ENCODE peak calls at places on chromosomes 13 and 19, in five cellular contexts. P is kidney, R is AG04449, V is fibroblast of the aortic adventitia, A is cardiac fibroblast. L is an unnamed sample.

GRCh38 chr19:15640904-15641597 is 354 bp downstream of the CYP4F3 start:
- DNase-seq in P (peak), R (no peak), A (no peak), V (no peak), L (no peak)

GRCh38 chr19:38837656-38838121 is 6.1 kb upstream of the ECH1 start:
- DNase-seq in R (no peak), V (no peak), P (no peak), A (no peak), L (no peak)

GRCh38 chr19:11191273-11191755 is 6.0 kb downstream of the KANK2 start:
- DNase-seq in A (peak), R (no peak), V (peak), P (peak), L (no peak)

GRCh38 chr13:74132768-74133656 is 1.2 kb downstream of the KLF12 start:
- DNase-seq in R (no peak), A (peak), V (no peak), P (peak), L (no peak)

GRCh38 chr19:52532480-52532879 is 5.0 kb downstream of the ZNF808 start:
- DNase-seq in R (no peak), A (no peak), V (no peak), P (no peak), L (no peak)

GRCh38 chr13:78657699-78658629 is 991 bp downstream of the OBI1 start:
- DNase-seq in V (peak), A (peak), P (no peak), R (no peak), L (no peak)

GRCh38 chr19:54388001-54388802 is 23.5 kb upstream of the LAIR1 start:
- DNase-seq in P (no peak), V (no peak), A (no peak), R (no peak), L (no peak)

GRCh38 chr13:66425741-66426140 is 804.4 kb downstream of the PCDH9 start:
- DNase-seq in P (no peak), V (no peak), A (peak), R (no peak), L (no peak)

GRCh38 chr19:46824887-46825730 is 25.5 kb downstream of the AP2S1 start:
- DNase-seq in P (no peak), A (no peak), R (no peak), V (no peak), L (no peak)

GRCh38 chr13:70960841-70961443 is 852.7 kb upstream of the KLHL1 start:
- DNase-seq in V (peak), A (peak), R (no peak), P (no peak), L (no peak)

GRCh38 chr19:8148088-8148409 is 1.3 kb downstream of the FBN3 start:
- DNase-seq in V (no peak), P (no peak), R (no peak), A (no peak), L (no peak)

GRCh38 chr19:51552996-51553725 is 17.9 kb upstream of the ZNF175 start:
- DNase-seq in A (peak), V (peak), R (no peak), P (peak), L (peak)

GRCh38 chr13:62682788-62683187 is 1267.1 kb upstream of the PCDH20 start:
- DNase-seq in R (no peak), P (no peak), A (no peak), V (no peak), L (no peak)

GRCh38 chr13:73273737-73274136 is 214.9 kb downstream of the KLF5 start:
- DNase-seq in V (peak), A (peak), P (no peak), R (peak), L (no peak)

GRCh38 chr19:42468273-42468796 is 25.6 kb upstream of the CXCL17 start:
- DNase-seq in A (peak), R (peak), V (peak), P (no peak), L (no peak)

GRCh38 chr19:43479961-43480561 is 14.7 kb upstream of the LYPD3 start:
- DNase-seq in P (peak), V (no peak), R (no peak), A (no peak), L (no peak)

GRCh38 chr19:32316034-32316433 is 29.4 kb upstream of the ZNF507 start:
- DNase-seq in A (no peak), V (no peak), P (no peak), R (no peak), L (no peak)

GRCh38 chr13:22060187-22060586 is 389.3 kb downstream of the FGF9 start:
- DNase-seq in A (no peak), V (no peak), R (no peak), P (no peak), L (no peak)

GRCh38 chr13:88887045-88887662 is 1216.0 kb downstream of the SLITRK5 start:
- DNase-seq in V (no peak), P (no peak), A (no peak), R (no peak), L (no peak)

GRCh38 chr13:83085186-83085900 is 796.9 kb downstream of the SLITRK1 start:
- DNase-seq in A (peak), R (peak), P (no peak), V (peak), L (no peak)

GRCh38 chr13:113632706-113633484 is 25.1 kb downstream of the ATP4B start:
- DNase-seq in A (no peak), P (peak), R (no peak), V (no peak), L (no peak)

GRCh38 chr13:63972328-63972727 is 2556.7 kb upstream of the PCDH20 start:
- DNase-seq in A (no peak), V (no peak), P (no peak), R (no peak), L (no peak)

GRCh38 chr13:35733832-35734231 is 257.3 kb upstream of the MAB21L1 start:
- DNase-seq in R (no peak), A (no peak), P (no peak), V (peak), L (no peak)

GRCh38 chr19:16315825-16316505 is 8.7 kb upstream of the KLF2 start:
- DNase-seq in R (peak), V (peak), P (peak), A (peak), L (no peak)

GRCh38 chr19:3636506-3636905 is 9.9 kb upstream of the CACTIN start:
- DNase-seq in A (no peak), R (no peak), P (no peak), V (no peak), L (no peak)

GRCh38 chr19:30047355-30047895 is 105.4 kb downstream of the URI1 start:
- DNase-seq in V (no peak), A (no peak), P (no peak), R (no peak), L (no peak)

GRCh38 chr19:12769689-12770088 is 5.7 kb downstream of the HOOK2 start:
- DNase-seq in A (no peak), P (no peak), R (no peak), V (no peak), L (no peak)

GRCh38 chr13:94280357-94280756 is 199.1 kb downstream of the DCT start:
- DNase-seq in V (no peak), R (no peak), P (no peak), A (peak), L (no peak)

GRCh38 chr19:39301021-39301420 is 4.8 kb downstream of the IFNL1 start:
- DNase-seq in V (no peak), A (no peak), R (no peak), P (no peak), L (no peak)

GRCh38 chr13:97002581-97002980 is 8.3 kb upstream of the OXGR1 start:
- DNase-seq in A (peak), V (peak), P (no peak), R (no peak), L (no peak)

GRCh38 chr13:33931397-33931987 is 113.5 kb downstream of the RFC3 start:
- DNase-seq in P (no peak), A (peak), R (no peak), V (peak), L (no peak)

GRCh38 chr19:51372649-51373504 is at the start of gene NKG7:
- DNase-seq in V (no peak), P (peak), A (no peak), R (no peak), L (no peak)

GRCh38 chr19:9808855-9809646 is 9.8 kb downstream of the FBXL12 start:
- DNase-seq in R (no peak), A (no peak), V (no peak), P (no peak), L (no peak)

GRCh38 chr19:1000095-1000494 is at the start of gene GRIN3B:
- DNase-seq in R (no peak), A (peak), V (peak), P (peak), L (peak)

GRCh38 chr19:1183543-1184172 is 9.6 kb upstream of the SBNO2 start:
- DNase-seq in R (no peak), A (no peak), V (no peak), P (peak), L (no peak)

GRCh38 chr13:67258482-67258881 is 28.3 kb upstream of the PCDH9 start:
- DNase-seq in V (peak), R (no peak), A (peak), P (no peak), L (no peak)

GRCh38 chr13:110258876-110259631 is 47.9 kb downstream of the COL4A1 start:
- DNase-seq in P (no peak), V (peak), A (peak), R (no peak), L (no peak)

GRCh38 chr19:29477831-29478577 is 47.8 kb upstream of the VSTM2B start:
- DNase-seq in A (no peak), R (no peak), P (no peak), V (no peak), L (no peak)

DNA sequence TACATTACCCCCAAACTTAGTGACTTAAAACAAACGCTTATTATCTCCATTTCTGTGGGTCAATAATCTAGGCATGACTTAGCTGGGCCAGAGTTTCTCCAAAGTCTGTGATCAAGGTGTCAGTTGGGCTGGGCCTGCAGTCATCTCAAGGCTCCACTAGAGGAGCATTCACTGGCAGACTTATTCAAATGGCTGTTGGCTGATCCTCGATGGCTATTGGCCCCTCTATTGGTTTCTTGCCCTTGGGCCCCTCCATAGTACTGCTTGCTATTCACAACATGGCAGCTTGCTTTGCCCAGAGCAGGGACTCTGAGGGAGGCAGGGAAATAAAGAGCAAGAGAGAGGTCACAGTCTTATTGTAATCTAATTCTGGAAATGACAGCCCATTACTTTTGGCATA is 57.6 kb downstream of the RCBTB2 start:
- DNase-seq in P (no peak), V (no peak), A (no peak), R (no peak), L (no peak)
- TF ChIP-seq CTCF in P (no peak), V (no peak), A (no peak), R (no peak), L (no peak)

GRCh38 chr13:76471486-76471885 is 414.7 kb downstream of the KCTD12 start:
- DNase-seq in A (no peak), V (no peak), P (no peak), R (no peak), L (no peak)

GRCh38 chr13:76472916-76473315 is 413.3 kb downstream of the KCTD12 start:
- DNase-seq in R (no peak), A (no peak), V (no peak), P (no peak), L (no peak)

GRCh38 chr13:76474356-76474755 is 411.8 kb downstream of the KCTD12 start:
- DNase-seq in V (peak), A (peak), P (no peak), R (no peak), L (no peak)

GRCh38 chr13:76470991-76471390 is 415.2 kb downstream of the KCTD12 start:
- DNase-seq in R (no peak), V (no peak), P (no peak), A (no peak), L (no peak)

GRCh38 chr13:76473552-76474134 is 412.6 kb downstream of the KCTD12 start:
- DNase-seq in A (peak), P (peak), V (peak), R (peak), L (peak)
- TF ChIP-seq CTCF in A (peak), P (peak), V (peak), R (peak), L (peak)

DNA sequence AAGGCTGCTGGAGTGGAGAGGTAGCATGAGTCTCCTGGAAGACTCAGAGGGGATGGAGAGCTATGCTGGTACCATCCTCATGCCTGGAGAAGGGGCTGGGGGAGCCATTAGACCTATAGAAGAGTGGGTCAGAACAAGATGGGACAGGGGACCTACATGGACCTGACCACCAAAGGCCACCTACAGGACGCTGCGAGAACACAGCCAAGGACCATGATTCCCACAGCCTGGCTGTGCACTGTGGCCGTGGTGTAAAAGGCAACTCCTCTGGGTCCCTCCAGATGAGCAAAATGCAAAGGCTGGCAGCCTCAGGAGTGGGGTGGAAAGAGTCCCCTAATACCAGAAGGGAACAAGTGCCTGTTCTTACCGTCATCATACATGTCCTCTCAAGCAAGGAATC is 216.2 kb downstream of the SLC7A1 start:
- DNase-seq in R (no peak), P (no peak), V (no peak), A (no peak), L (no peak)
- TF ChIP-seq CTCF in R (no peak), P (no peak), V (no peak), A (no peak), L (no peak)

DNA sequence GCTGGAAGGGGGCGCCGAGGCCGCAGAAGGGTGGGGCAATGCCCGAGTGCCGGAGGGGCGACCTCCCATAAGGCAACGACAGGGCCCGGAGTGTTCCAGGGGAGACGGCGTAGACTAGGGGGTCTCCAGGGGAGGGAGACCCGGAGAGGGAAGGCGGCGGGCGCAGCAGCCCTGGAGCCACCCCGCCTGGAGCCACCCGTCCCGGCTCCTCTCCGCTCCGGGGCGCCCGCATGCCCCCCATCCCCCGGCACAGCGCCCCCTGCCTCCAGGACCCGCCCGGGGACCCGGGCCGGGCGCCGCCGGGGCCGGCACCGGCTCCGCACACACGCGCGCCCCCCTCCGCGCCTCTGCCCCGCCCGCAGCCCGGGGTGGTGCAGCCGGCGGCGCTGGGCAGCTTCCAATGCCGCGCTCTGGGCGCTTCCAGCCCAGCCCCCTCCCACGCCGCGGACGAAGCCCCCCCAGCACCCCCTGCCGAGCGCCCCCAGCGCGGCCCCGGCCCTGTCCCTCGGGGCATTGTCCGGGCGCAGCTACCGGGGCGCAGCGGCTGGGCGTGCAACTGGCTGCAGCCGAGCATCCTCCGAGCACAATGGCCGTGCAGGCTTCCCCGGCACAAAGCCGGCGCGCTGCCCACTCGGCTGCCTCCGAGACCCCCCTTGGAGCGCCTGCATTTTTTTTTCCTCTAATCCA is 519 bp downstream of the PTPRS start:
- DNase-seq in V (no peak), P (no peak), A (no peak), R (no peak), L (peak)
- TF ChIP-seq CTCF in V (no peak), P (no peak), A (no peak), R (no peak), L (no peak)

DNA sequence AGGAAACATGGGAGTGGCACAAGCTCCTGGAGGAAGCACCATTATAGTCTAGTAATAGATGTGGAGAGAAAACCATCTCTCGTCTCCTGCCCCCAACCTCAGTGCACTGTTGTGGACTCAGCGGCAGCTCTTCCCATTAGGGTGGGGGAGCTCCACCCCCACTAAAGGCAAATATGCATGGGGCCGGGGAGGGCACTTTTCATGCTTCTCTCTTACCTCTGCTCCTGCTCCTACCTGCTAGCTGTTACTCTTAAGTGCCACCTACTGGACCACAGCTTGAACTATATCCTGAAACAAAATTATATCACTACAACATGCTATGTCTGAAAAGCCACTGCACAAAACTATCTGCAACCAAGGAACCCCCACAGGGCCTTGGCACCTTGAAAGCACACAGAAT is 112.6 kb upstream of the DACH1 start:
- DNase-seq in A (no peak), P (no peak), V (no peak), R (no peak), L (no peak)
- TF ChIP-seq CTCF in A (no peak), P (peak), V (no peak), R (no peak), L (no peak)

DNA sequence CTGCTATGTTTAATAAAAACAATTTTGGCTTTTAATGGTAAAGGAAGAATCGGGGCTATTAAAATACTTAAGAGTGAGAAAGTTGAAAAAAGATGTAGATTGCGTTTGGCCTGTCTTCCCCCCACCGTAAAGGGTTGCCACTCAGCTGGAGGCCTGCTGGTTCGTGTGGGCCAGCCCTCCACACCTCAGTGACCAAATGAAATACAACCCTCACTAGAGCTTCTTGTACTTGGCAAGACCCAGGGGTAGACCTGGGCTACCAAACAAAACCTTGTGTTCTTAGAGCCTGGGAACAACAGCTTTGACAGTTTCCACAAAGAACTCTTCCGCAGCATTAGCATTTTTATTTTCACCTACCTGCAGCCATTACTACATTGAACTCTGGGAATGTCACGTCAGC is 152.8 kb upstream of the PABPC3 start:
- DNase-seq in R (no peak), P (no peak), A (no peak), V (no peak), L (no peak)
- TF ChIP-seq CTCF in R (no peak), P (no peak), A (no peak), V (no peak), L (no peak)

DNA sequence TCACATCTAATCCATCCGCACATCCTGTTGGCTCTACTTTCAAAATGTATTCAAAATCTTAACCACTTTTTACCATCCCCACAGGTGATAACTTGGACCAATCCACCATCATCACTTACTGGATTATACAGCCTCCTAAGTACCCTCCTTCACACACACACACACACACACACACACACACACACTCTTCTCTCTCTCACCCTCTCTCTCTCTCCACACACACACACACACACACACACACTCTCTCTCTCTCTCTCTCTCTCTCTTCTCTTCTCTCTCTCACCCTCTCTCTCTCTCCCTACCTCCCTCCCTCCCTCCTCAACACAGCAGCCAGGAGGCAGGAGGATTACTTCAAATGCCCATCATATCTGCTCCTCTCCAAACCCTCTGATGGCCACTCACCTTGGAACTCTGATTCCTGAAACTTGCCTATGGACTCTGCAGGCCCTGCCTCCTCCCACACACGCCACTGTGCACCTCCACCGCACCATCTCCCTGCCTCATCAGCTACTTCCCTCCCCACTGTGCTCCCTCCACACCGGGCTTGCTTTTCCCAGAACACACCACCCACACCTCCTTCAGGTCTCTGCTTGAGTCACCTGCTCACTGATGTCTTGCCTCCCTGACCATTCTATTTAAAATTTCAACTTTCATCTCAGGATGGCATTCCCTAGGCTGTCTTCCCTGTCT is 39.7 kb downstream of the RCBTB2 start:
- DNase-seq in R (no peak), P (no peak), A (peak), V (no peak), L (no peak)
- TF ChIP-seq CTCF in R (no peak), P (no peak), A (no peak), V (no peak), L (no peak)

L was measured in mesothelial cell of epicardium.